ENCODE peak calls at places on chromosomes 12 and 14, in six cellular contexts. V is HFF-Myc; F is stomach; Z is activated CD4-positive, alpha-beta T cell treated with anti-CD3 and anti-CD28 coated beads, Interleukin-2, amount 10 ng/mL, durations not matched to agents 7 days and 5 days; L is GDM1; E is OCI-LY7. Y is an unnamed sample.

GRCh38 chr12:126667340-126667739 is 1599.6 kb upstream of the TMEM132C start:
- DNase-seq in V (peak; percentile 30), F (no peak), Z (no peak), L (no peak), E (no peak), Y (no peak)

GRCh38 chr12:57001448-57001906 is 4.9 kb downstream of the ZBTB39 start:
- DNase-seq in V (no peak), F (peak; percentile 70), Z (peak; percentile 82), L (peak; percentile 59), E (peak; percentile 69), Y (peak; percentile 46)

GRCh38 chr12:113776536-113776935 is 189.6 kb downstream of the RBM19 start:
- DNase-seq in V (no peak), F (no peak), Z (no peak), L (no peak), E (no peak), Y (no peak)

GRCh38 chr12:80129895-80130535 is 30.7 kb downstream of the OTOGL start:
- DNase-seq in V (no peak), F (no peak), Z (no peak), L (no peak), E (no peak), Y (no peak)

GRCh38 chr12:11769723-11770514 is 120.4 kb downstream of the ETV6 start:
- DNase-seq in V (no peak), F (no peak), Z (peak; percentile 13), L (peak; percentile 21), E (no peak), Y (no peak)

GRCh38 chr12:122837306-122838265 is 2.3 kb downstream of the HIP1R start:
- DNase-seq in V (no peak), F (peak; percentile 76), Z (no peak), L (no peak), E (peak; percentile 34), Y (no peak)

GRCh38 chr12:19287302-19287701 is 152.0 kb upstream of the AEBP2 start:
- DNase-seq in V (no peak), F (no peak), Z (no peak), L (no peak), E (no peak), Y (no peak)

GRCh38 chr14:96167224-96168148 is 37.2 kb upstream of the BDKRB2 start:
- DNase-seq in V (peak; percentile 83), F (no peak), Z (no peak), L (no peak), E (no peak), Y (no peak)

GRCh38 chr14:90587252-90587910 is 190.6 kb downstream of the CALM1 start:
- DNase-seq in V (no peak), F (no peak), Z (no peak), L (no peak), E (no peak), Y (no peak)

GRCh38 chr14:28780843-28781503 is 14.4 kb downstream of the FOXG1 start:
- DNase-seq in V (no peak), F (no peak), Z (no peak), L (no peak), E (no peak), Y (no peak)

GRCh38 chr12:59115526-59115925 is 195.2 kb upstream of the LRIG3 start:
- DNase-seq in V (no peak), F (no peak), Z (no peak), L (no peak), E (no peak), Y (no peak)

GRCh38 chr14:100767003-100767787 is 40.5 kb downstream of the DLK1 start:
- DNase-seq in V (no peak), F (no peak), Z (no peak), L (no peak), E (no peak), Y (no peak)

GRCh38 chr12:5432011-5432400 is at the start of gene NTF3:
- DNase-seq in V (no peak), F (no peak), Z (no peak), L (no peak), E (peak; percentile 82), Y (no peak)

GRCh38 chr12:95413576-95413975 is 60.4 kb upstream of the METAP2 start:
- DNase-seq in V (no peak), F (no peak), Z (no peak), L (no peak), E (no peak), Y (no peak)

GRCh38 chr12:116697305-116698130 is 40.4 kb downstream of the SPRING1 start:
- DNase-seq in V (no peak), F (peak; percentile 67), Z (no peak), L (peak; percentile 65), E (peak; percentile 53), Y (no peak)

GRCh38 chr12:69834147-69834546 is 9.1 kb downstream of the MYRFL start:
- DNase-seq in V (no peak), F (no peak), Z (no peak), L (no peak), E (no peak), Y (no peak)

GRCh38 chr12:93317227-93317626 is 60.5 kb upstream of the NUDT4 start:
- DNase-seq in V (no peak), F (no peak), Z (no peak), L (no peak), E (no peak), Y (no peak)

GRCh38 chr14:99268776-99269510 is 3.1 kb downstream of the BCL11B start:
- DNase-seq in V (no peak), F (no peak), Z (no peak), L (no peak), E (no peak), Y (no peak)